ENCODE peak calls at places on chromosomes 1 and 21, in four cellular contexts. E is HepG2, L is WTC11, B is K562. P is an unnamed sample.

GRCh38 chr1:83905315-83905907 is 93.5 kb downstream of the TTLL7 start:
- DNase-seq in E (no peak), B (peak), L (no peak), P (no peak)

GRCh38 chr1:10181154-10181553 is 29.2 kb upstream of the KIF1B start:
- DNase-seq in B (no peak), E (no peak), L (no peak), P (no peak)

GRCh38 chr1:96424882-96425281 is 296.7 kb upstream of the PTBP2 start:
- DNase-seq in B (no peak), E (no peak), L (no peak), P (no peak)

GRCh38 chr1:109807822-109808680 is 44.3 kb upstream of the EPS8L3 start:
- DNase-seq in E (no peak), L (no peak), B (no peak), P (no peak)

GRCh38 chr21:42571391-42572150 is 57.9 kb downstream of the SLC37A1 start:
- DNase-seq in L (peak), B (no peak), E (no peak), P (no peak)

GRCh38 chr21:29145354-29145782 is 14.9 kb downstream of the MAP3K7CL start:
- DNase-seq in L (no peak), E (peak), B (no peak), P (no peak)

GRCh38 chr1:19036049-19036546 is 79.6 kb upstream of the IFFO2 start:
- DNase-seq in E (no peak), B (no peak), L (peak), P (no peak)

GRCh38 chr1:199422206-199422605 is 605.3 kb upstream of the NR5A2 start:
- DNase-seq in L (peak), E (no peak), B (no peak), P (peak)

GRCh38 chr1:5955479-5955977 is 36.7 kb downstream of the NPHP4 start:
- DNase-seq in E (peak), L (no peak), B (no peak), P (no peak)

GRCh38 chr1:16165548-16165947 is 9.7 kb upstream of the EPHA2 start:
- DNase-seq in E (no peak), B (no peak), L (no peak), P (no peak)

GRCh38 chr1:16164821-16165364 is 9.0 kb upstream of the EPHA2 start:
- DNase-seq in L (no peak), E (no peak), B (no peak), P (no peak)

GRCh38 chr1:16162163-16162822 is 6.4 kb upstream of the EPHA2 start:
- DNase-seq in E (no peak), B (peak), L (peak), P (no peak)

GRCh38 chr1:16166117-16166516 is 10.2 kb upstream of the EPHA2 start:
- DNase-seq in E (no peak), L (no peak), B (no peak), P (no peak)

DNA sequence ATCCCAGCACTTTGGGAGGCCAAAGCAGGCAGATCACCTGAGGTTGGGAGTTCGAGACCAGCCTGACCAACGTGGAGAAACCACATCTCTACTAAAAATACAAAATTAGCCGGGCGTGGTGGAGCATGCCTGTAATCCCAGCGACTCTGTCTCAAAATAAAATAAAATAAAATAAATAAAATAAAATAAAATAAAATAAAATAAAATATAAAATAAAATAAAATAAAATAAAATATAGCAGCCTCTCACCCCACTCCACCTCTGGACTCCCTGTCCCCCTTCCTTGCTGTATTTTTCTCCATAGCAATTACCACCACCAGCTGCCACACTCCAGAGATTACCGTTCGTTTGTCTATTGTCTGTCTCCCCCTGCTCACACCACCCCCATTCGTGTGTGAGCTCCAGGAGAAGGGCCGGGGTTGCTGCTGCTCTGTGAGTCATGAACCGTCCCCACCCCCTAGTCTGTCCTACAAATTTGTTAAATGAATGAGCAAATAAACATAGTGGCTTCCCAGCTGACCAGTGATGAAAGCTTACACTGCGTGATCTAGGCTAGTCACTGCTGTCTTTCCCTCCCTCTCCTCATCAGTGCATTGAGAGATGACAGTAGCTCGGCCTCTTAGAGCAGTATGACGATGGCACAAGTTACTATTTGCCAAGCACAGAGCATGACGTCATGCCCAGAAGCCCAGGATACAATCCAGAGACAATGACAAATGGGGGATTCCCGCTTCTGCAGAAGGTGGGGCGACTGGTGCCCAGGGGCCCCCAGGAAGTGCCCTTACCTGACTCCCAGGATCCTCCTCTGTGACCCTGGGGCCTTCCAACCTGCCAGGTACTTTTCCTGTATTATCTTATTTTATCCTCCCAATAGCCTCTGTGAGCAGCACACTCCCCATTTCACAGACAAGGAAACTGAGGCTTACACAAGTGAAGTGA is 8.3 kb upstream of the EPHA2 start:
- DNase-seq in L (no peak), E (peak), B (peak), P (no peak)
- TF ChIP-seq ELF4 in L (no peak), E (no peak), B (no peak), P (no peak)

DNA sequence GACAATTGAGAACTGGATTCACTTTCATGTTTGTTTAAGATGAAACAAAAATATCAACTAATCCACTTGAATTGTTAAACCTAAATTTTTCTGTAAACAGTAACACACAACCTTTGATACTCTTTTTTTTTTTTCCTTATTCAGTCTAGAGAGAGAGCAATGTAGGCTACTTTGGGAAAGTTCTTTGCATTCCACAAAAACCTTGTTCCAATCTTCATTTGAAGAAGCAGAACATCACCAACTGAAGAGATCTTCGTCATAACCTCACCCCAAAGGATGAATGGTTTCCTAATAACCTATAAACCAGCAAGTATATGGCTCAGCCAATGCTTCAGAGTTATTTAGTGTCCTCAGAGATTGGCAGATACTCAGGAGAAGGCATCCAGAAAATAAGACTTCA is 155.0 kb upstream of the GORAB start:
- DNase-seq in B (no peak), L (no peak), E (no peak), P (no peak)
- TF ChIP-seq ELF4 in B (no peak), L (no peak), E (no peak), P (no peak)

GRCh38 chr21:31555741-31556191 is 103.7 kb upstream of the SOD1 start:
- DNase-seq in L (peak), B (no peak), E (no peak), P (no peak)

GRCh38 chr21:31553461-31553860 is 106.0 kb upstream of the SOD1 start:
- DNase-seq in L (no peak), E (no peak), B (no peak), P (no peak)

GRCh38 chr21:31552826-31553225 is 106.7 kb upstream of the SOD1 start:
- DNase-seq in L (no peak), E (no peak), B (no peak), P (no peak)

GRCh38 chr21:31553926-31554325 is 105.6 kb upstream of the SOD1 start:
- DNase-seq in B (no peak), L (no peak), E (no peak), P (no peak)

DNA sequence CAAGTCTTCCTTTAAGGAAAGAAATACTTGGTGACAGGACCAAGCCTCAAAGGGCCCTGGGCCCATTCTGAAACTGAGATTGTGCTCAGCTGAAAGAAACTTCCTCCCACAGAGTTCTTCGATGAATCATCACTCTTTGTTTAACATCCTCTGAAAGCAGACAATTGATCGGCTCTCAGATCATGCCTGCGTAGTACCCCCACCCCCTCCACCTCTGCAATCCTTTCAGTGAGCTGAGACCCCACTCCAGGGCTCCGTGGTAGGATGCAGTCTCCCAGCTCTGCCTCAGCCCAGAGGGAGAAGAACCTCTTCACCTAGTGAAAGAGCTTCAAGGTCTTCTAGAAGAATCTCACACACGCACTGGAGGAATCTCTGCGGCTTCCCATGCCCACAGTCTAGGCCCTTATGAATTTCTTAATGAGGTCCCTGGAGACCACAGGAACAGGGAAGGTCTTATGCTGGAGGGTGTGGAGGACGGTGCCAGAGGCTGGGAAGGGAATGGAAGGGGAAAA is 104.9 kb upstream of the SOD1 start:
- DNase-seq in E (no peak), B (no peak), L (no peak), P (no peak)
- TF ChIP-seq ELF4 in E (no peak), B (no peak), L (no peak), P (no peak)

GRCh38 chr1:91884459-91885290 is 1.3 kb downstream of the TGFBR3 start:
- DNase-seq in L (peak), E (peak), B (no peak), P (no peak)
- TF ChIP-seq ELF4 in L (no peak), E (no peak), B (no peak), P (no peak)

GRCh38 chr1:211469938-211470529 is 21.9 kb downstream of the RD3 start:
- DNase-seq in B (peak), E (peak), L (peak), P (peak)
- TF ChIP-seq ELF4 in B (no peak), E (no peak), L (no peak), P (no peak)

GRCh38 chr1:171743014-171743870 is 1.4 kb upstream of the VAMP4 start:
- DNase-seq in B (no peak), L (no peak), E (no peak), P (no peak)

GRCh38 chr1:171740356-171740863 is 1.5 kb downstream of the VAMP4 start:
- DNase-seq in L (no peak), E (no peak), B (no peak), P (no peak)

GRCh38 chr1:171740987-171741871 is 636 bp downstream of the VAMP4 start:
- DNase-seq in L (no peak), E (peak), B (peak), P (peak)

GRCh38 chr1:171742577-171742922 is 685 bp upstream of the VAMP4 start:
- DNase-seq in E (no peak), B (peak), L (peak), P (peak)

GRCh38 chr1:171741872-171742576 is at the start of gene VAMP4:
- DNase-seq in L (peak), B (peak), E (peak), P (peak)
- TF ChIP-seq ELF4 in L (no peak), B (no peak), E (no peak), P (no peak)

GRCh38 chr1:2584822-2585317 is 1.7 kb upstream of the PRXL2B start:
- DNase-seq in L (no peak), B (no peak), E (no peak), P (no peak)

GRCh38 chr1:2583871-2584341 is 2.7 kb upstream of the PRXL2B start:
- DNase-seq in B (no peak), L (no peak), E (no peak), P (no peak)

GRCh38 chr1:2587071-2587859 is 688 bp downstream of the PRXL2B start:
- DNase-seq in E (no peak), L (peak), B (no peak), P (no peak)

GRCh38 chr1:2586154-2587070 is at the start of gene PRXL2B:
- DNase-seq in L (peak), B (peak), E (peak), P (peak)

DNA sequence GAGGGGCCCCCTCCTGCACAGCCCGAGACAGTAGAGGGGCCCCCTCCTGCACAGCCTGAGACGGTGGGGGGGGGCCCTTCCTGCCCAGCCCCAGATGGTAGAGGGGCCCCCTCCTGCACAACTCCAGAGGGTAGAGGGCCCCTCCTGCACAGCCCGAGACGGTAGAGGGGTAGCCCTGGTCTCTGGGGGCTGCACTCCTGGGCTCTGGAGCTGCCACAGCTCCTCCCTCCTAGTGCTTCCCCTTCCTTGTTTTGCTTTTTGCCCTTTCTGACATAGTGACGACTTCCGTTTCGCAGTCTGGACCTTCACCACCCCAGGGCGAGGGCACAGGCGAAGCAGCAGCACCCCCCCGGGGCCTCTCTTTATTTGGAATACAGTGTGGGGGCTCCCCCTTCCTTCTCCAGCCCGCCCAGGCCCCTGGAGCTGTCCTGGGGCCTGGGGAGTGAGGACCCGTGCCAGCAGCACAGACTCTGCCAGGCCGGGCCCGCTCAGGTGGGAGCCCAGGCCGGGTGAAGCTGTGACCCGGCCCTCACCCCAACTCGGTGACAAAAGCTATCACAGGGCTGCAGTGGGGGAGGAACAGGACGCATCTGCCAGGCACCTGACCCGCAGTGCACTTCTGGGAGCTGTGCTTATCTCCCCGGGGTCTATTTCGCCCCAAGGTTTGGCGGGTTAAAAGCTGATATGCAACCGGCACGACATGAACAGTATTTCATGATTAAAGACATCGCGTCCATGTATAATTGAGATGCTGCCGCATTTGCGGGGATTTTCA is 1.1 kb upstream of the PRXL2B start:
- DNase-seq in E (peak), L (no peak), B (peak), P (peak)
- TF ChIP-seq ELF4 in E (no peak), L (no peak), B (no peak), P (no peak)

GRCh38 chr1:244054247-244054923 is 3.3 kb downstream of the ZBTB18 start:
- DNase-seq in L (no peak), B (no peak), E (no peak), P (no peak)

GRCh38 chr1:244054924-244055263 is 3.8 kb downstream of the ZBTB18 start:
- DNase-seq in L (no peak), E (no peak), B (no peak), P (no peak)

GRCh38 chr1:244053831-244054230 is 2.7 kb downstream of the ZBTB18 start:
- DNase-seq in E (no peak), L (no peak), B (no peak), P (no peak)

GRCh38 chr1:244057474-244058385 is 6.6 kb downstream of the ZBTB18 start:
- DNase-seq in B (no peak), E (no peak), L (no peak), P (no peak)

GRCh38 chr1:244056602-244057001 is 5.5 kb downstream of the ZBTB18 start:
- DNase-seq in L (no peak), E (no peak), B (no peak), P (no peak)
- TF ChIP-seq ELF4 in L (no peak), E (no peak), B (no peak), P (no peak)

DNA sequence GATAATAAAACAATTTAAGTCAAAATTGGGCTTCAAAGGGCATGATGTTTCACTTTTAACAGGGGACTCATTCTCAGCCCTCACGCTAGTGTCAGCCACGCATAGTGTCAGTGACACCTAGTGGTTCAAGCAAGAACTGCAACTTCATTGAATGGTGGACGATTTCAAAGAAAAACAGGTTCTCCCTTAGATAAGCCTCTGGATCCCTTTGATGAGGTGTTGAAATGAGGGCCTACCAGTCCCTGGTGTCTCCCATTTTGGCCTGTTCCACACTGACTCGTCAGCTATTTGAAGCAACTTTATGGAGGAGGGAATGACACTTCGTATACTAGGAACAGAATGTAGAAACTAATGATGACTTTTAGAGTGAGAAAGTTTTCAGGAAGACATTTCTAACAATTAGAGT is 56.2 kb downstream of the FCRL5 start:
- DNase-seq in L (peak), B (peak), E (peak), P (peak)
- TF ChIP-seq ELF4 in L (no peak), B (no peak), E (no peak), P (no peak)

GRCh38 chr1:227891223-227891954 is 56.3 kb downstream of the WNT9A start:
- DNase-seq in B (no peak), E (no peak), L (no peak), P (no peak)
- TF ChIP-seq ELF4 in B (no peak), E (no peak), L (no peak), P (no peak)

P was measured in HEK293T.